ENCODE peak calls at places on chromosome X, in four cellular contexts. Z is brain microvascular endothelial cell, O is cardiac muscle cell, M is colonic mucosa. X is an unnamed sample.

GRCh38 chrX:115948018-115948923 is 222.3 kb upstream of the AGTR2 start:
- DNase-seq in M (peak; percentile 46), Z (no peak), O (no peak), X (no peak)

GRCh38 chrX:101370888-101371504 is 15.0 kb downstream of the BTK start:
- DNase-seq in Z (no peak), M (no peak), O (no peak), X (no peak)

GRCh38 chrX:1249101-1249887 is 19.3 kb upstream of the CSF2RA start:
- DNase-seq in M (peak; percentile 36), O (peak; percentile 82), Z (peak; percentile 12), X (peak; percentile 15)

GRCh38 chrX:101659601-101660063 is at the start of gene ARMCX2:
- DNase-seq in O (peak; percentile 66), M (peak; percentile 37), Z (peak; percentile 49), X (peak; percentile 50)

GRCh38 chrX:106069048-106069447 is 30.5 kb upstream of the SERPINA7 start:
- DNase-seq in Z (no peak), O (no peak), M (no peak), X (no peak)

GRCh38 chrX:15465896-15466651 is 27.1 kb downstream of the PIR start:
- DNase-seq in O (peak; percentile 5), Z (no peak), M (no peak), X (peak; percentile 9)

GRCh38 chrX:18961686-18962085 is 22.2 kb downstream of the PHKA2 start:
- DNase-seq in M (no peak), O (no peak), Z (peak; percentile 12), X (no peak)

GRCh38 chrX:54357414-54358377 is at the start of gene WNK3:
- DNase-seq in Z (peak; percentile 67), O (peak; percentile 88), M (peak; percentile 37), X (peak; percentile 92)

GRCh38 chrX:47311857-47312774 is 58.3 kb upstream of the ZNF157 start:
- DNase-seq in M (peak; percentile 26), O (peak; percentile 46), Z (peak; percentile 42), X (peak; percentile 71)

GRCh38 chrX:43731086-43731485 is 75.0 kb downstream of the MAOA start:
- DNase-seq in M (no peak), O (no peak), Z (no peak), X (no peak)

GRCh38 chrX:115018040-115018647 is 728 bp upstream of the IL13RA2 start:
- DNase-seq in Z (no peak), M (no peak), O (peak; percentile 26), X (no peak)

GRCh38 chrX:100625985-100626491 is 10.6 kb downstream of the TSPAN6 start:
- DNase-seq in O (no peak), M (no peak), Z (no peak), X (no peak)

GRCh38 chrX:43655151-43655676 is 885 bp upstream of the MAOA start:
- DNase-seq in O (peak; percentile 49), Z (peak; percentile 47), M (peak; percentile 42), X (peak; percentile 45)

GRCh38 chrX:110210417-110211139 is 107.3 kb downstream of the AMMECR1 start:
- DNase-seq in Z (peak; percentile 50), M (no peak), O (no peak), X (no peak)

GRCh38 chrX:20729421-20729820 is 462.7 kb upstream of the RPS6KA3 start:
- DNase-seq in O (no peak), M (no peak), Z (no peak), X (no peak)

GRCh38 chrX:129793604-129794191 is 13.9 kb downstream of the SASH3 start:
- DNase-seq in O (no peak), M (no peak), Z (no peak), X (no peak)
- H3K36me3 ChIP-seq in O (no peaks in the 10 kb centered on the region), M (no peaks in the 10 kb centered on the region), Z (no peaks in the 10 kb centered on the region), X (no peaks in the 10 kb centered on the region)

GRCh38 chrX:119288890-119289393 is 52.9 kb downstream of the PGRMC1 start:
- DNase-seq in O (no peak), Z (no peak), M (no peak), X (no peak)

GRCh38 chrX:119292445-119292844 is 56.4 kb downstream of the PGRMC1 start:
- DNase-seq in Z (no peak), O (no peak), M (no peak), X (no peak)
- TF ChIP-seq CTCF in Z (peak; percentile 19), O (no peak), M (no peak), X (no peak)

GRCh38 chrX:30576881-30577280 is 685 bp downstream of the TASL start:
- DNase-seq in Z (no peak), O (no peak), M (no peak), X (no peak)

GRCh38 chrX:30573125-30573524 is 4.4 kb downstream of the TASL start:
- DNase-seq in Z (no peak), M (no peak), O (no peak), X (no peak)

GRCh38 chrX:30570505-30570904 is 7.1 kb downstream of the TASL start:
- DNase-seq in O (peak; percentile 49), M (no peak), Z (peak; percentile 6), X (peak; percentile 41)

GRCh38 chrX:30572004-30572403 is 5.6 kb downstream of the TASL start:
- DNase-seq in O (no peak), Z (no peak), M (no peak), X (no peak)

DNA sequence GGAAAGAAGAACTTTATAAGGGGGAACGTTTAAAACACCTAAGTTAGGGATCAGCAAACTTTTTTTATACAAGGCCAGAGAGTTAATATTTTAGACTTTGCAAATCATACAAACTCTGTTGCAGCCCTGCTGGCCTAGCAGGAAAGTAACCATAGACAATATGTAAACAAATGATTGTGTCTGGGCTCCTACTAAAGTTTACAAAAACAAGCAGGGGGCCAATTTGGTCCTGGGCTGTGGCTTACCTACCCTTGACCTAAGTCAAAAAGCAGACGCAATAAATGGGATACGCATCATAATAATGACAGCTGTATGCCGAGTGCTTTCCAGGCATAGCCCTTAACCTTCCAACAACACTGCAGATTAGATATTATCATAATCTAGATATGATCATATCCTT is 4.9 kb downstream of the TASL start:
- DNase-seq in Z (no peak), O (no peak), M (no peak), X (no peak)
- H3K27ac ChIP-seq in Z (no peak overlapping the region), O (no peak overlapping the region), M (no peak overlapping the region), X (no peak overlapping the region)

GRCh38 chrX:131745942-131746489 is 202.1 kb downstream of the OR13H1 start:
- DNase-seq in O (no peak), M (no peak), Z (no peak), X (no peak)
- H3K36me3 ChIP-seq in O (peaks cover 47% of the 10 kb centered on the region), M (no peaks in the 10 kb centered on the region), Z (no peaks in the 10 kb centered on the region), X (peaks cover 3% of the 10 kb centered on the region)

DNA sequence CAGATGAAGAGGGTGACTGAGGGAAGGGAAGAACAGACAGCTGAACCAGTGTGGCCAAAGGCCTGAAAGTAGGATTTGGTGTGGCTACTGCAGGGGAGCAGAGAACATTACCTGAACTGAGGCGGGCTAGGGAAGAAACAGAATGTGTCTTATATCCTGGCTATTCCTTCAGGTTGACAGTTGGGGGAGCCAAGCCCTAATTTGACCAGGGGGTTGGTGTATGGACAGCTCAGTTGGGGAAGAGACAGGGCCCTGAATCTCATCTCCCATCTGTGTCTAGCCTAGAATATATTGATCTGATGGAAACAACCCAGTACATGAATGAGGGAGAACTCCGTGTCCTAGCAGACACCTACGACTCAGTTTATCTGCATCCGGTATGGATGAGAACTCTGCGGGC is 4.2 kb downstream of the HDAC6 start:
- DNase-seq in O (no peak), Z (no peak), M (no peak), X (no peak)
- TF ChIP-seq CTCF in O (no peak), Z (no peak), M (no peak), X (peak; percentile 13)